ENCODE peak calls at places on chromosomes 12 and 14, in nine cellular contexts. S is CD4-positive, alpha-beta T cell; G is activated naive CD8-positive, alpha-beta T cell treated with anti-CD3 and anti-CD28 coated beads, Interleukin-2, amount 50 U/mL, for 16 hours; X is ELR; A is NCI-H1092 treated with DMSO at 0.1 percent for 48 hours; M is astrocyte of the cerebellum; I is IMR-90; L is activated T-cell treated with anti-CD3 and anti-CD28 coated beads for 48 hours; D is T-helper 1 cell. B is an unnamed sample.

GRCh38 chr12:123071401-123072304 is 79.2 kb downstream of the PITPNM2 start:
- DNase-seq in X (no peak), L (no peak), D (no peak), G (no peak), S (no peak), I (no peak), A (no peak), M (no peak), B (peak; percentile 67)

GRCh38 chr12:121114019-121114639 is 18.5 kb upstream of the P2RX7 start:
- DNase-seq in G (no peak), I (no peak), X (peak; percentile 20), D (no peak), M (no peak), L (no peak), S (no peak), A (no peak), B (no peak)

GRCh38 chr12:78157199-78157598 is 326.5 kb downstream of the NAV3 start:
- DNase-seq in M (no peak), S (no peak), G (no peak), L (no peak), D (no peak), A (no peak), X (no peak), I (no peak), B (no peak)

GRCh38 chr14:24944800-24945199 is 105.1 kb downstream of the STXBP6 start:
- DNase-seq in L (no peak), S (no peak), A (no peak), M (no peak), G (no peak), I (no peak), D (no peak), X (no peak), B (no peak)

GRCh38 chr12:92973614-92974013 is 44.5 kb upstream of the EEA1 start:
- DNase-seq in A (no peak), L (no peak), X (peak; percentile 19), D (no peak), G (no peak), I (peak; percentile 90), S (no peak), M (peak; percentile 24), B (no peak)

GRCh38 chr12:54044425-54045093 is 9.1 kb upstream of the HOXC4 start:
- DNase-seq in A (no peak), G (no peak), M (no peak), L (no peak), D (no peak), I (no peak), S (no peak), X (no peak), B (no peak)

GRCh38 chr12:116015525-116015924 is 262.0 kb downstream of the MED13L start:
- DNase-seq in M (peak; percentile 49), G (no peak), X (peak; percentile 61), I (peak; percentile 68), A (peak; percentile 14), D (no peak), L (no peak), S (no peak), B (no peak)

GRCh38 chr12:89960011-89960507 is 251.4 kb upstream of the ATP2B1 start:
- DNase-seq in A (no peak), M (no peak), X (peak; percentile 78), S (no peak), D (no peak), G (no peak), L (no peak), I (peak; percentile 74), B (no peak)

GRCh38 chr12:1698638-1699214 is 7.9 kb downstream of the ADIPOR2 start:
- DNase-seq in S (no peak), G (no peak), D (no peak), X (no peak), L (no peak), A (no peak), I (no peak), M (no peak), B (no peak)

GRCh38 chr14:60183724-60184596 is 18.8 kb upstream of the DHRS7 start:
- DNase-seq in A (peak; percentile 77), X (peak; percentile 82), D (peak; percentile 41), G (no peak), M (peak; percentile 65), I (peak; percentile 77), L (no peak), S (no peak), B (peak; percentile 38)

GRCh38 chr12:13342971-13343370 is 146.4 kb downstream of the EMP1 start:
- DNase-seq in A (no peak), G (no peak), S (no peak), X (peak; percentile 15), I (no peak), D (no peak), M (peak; percentile 5), L (peak; percentile 12), B (no peak)